ENCODE peak calls at places on chromosome 9, in five cellular contexts. L, A, M, C and O are unnamed samples.

GRCh38 chr9:136975624-136976023 is 1.7 kb upstream of the PTGDS start:
- ATAC-seq in M (no peak), A (peak), C (no peak), L (peak), O (no peak)

GRCh38 chr9:105541838-105542237 is 16.1 kb upstream of the FKTN start:
- ATAC-seq in L (no peak), C (no peak), M (no peak), A (no peak), O (no peak)

GRCh38 chr9:113509463-113509862 is 45.9 kb downstream of the RGS3 start:
- ATAC-seq in A (peak), L (no peak), M (no peak), C (no peak), O (no peak)

GRCh38 chr9:109781541-109782197 is 1.7 kb downstream of the PALM2AKAP2 start:
- ATAC-seq in M (no peak), A (no peak), C (peak), L (peak), O (peak)

GRCh38 chr9:69179037-69179436 is 5.0 kb downstream of the TJP2 start:
- ATAC-seq in A (no peak), C (no peak), L (no peak), M (no peak), O (no peak)

GRCh38 chr9:77779010-77779409 is 130.9 kb upstream of the GNA14 start:
- ATAC-seq in M (no peak), A (no peak), L (no peak), C (no peak), O (no peak)

GRCh38 chr9:115032300-115032699 is 85.7 kb downstream of the TNC start:
- ATAC-seq in M (no peak), L (no peak), C (no peak), A (no peak), O (no peak)

GRCh38 chr9:21413089-21414023 is 4.4 kb downstream of the IFNA8 start:
- ATAC-seq in L (peak), C (no peak), A (peak), M (peak), O (no peak)

GRCh38 chr9:32398207-32398606 is 13.8 kb downstream of the ACO1 start:
- ATAC-seq in C (no peak), A (no peak), L (no peak), M (no peak), O (no peak)

GRCh38 chr9:121529237-121529987 is 29.8 kb upstream of the GGTA1 start:
- ATAC-seq in L (peak), C (peak), M (no peak), A (peak), O (peak)

GRCh38 chr9:91012933-91013841 is 211.6 kb downstream of the SYK start:
- ATAC-seq in A (no peak), L (no peak), M (no peak), C (no peak), O (no peak)

GRCh38 chr9:105662184-105663104 is at the start of gene TAL2:
- ATAC-seq in A (no peak), C (peak), M (no peak), L (no peak), O (no peak)

GRCh38 chr9:33404782-33405362 is 2.5 kb upstream of the AQP7 start:
- ATAC-seq in M (no peak), L (peak), C (no peak), A (peak), O (no peak)

GRCh38 chr9:70832487-70832886 is 288.9 kb downstream of the TRPM3 start:
- ATAC-seq in C (no peak), L (no peak), A (no peak), M (no peak), O (no peak)

GRCh38 chr9:90433398-90433890 is 209.2 kb downstream of the DIRAS2 start:
- ATAC-seq in L (no peak), M (no peak), A (peak), C (no peak), O (no peak)

GRCh38 chr9:121220996-121221671 is 19.5 kb upstream of the RAB14 start:
- ATAC-seq in C (no peak), M (no peak), L (no peak), A (no peak), O (no peak)

GRCh38 chr9:136533775-136534157 is 12.1 kb downstream of the NOTCH1 start:
- ATAC-seq in C (no peak), M (peak), L (no peak), A (peak), O (no peak)

GRCh38 chr9:113131689-113132151 is 19.1 kb upstream of the SLC31A2 start:
- ATAC-seq in A (no peak), L (no peak), C (no peak), M (no peak), O (no peak)

GRCh38 chr9:99216073-99216472 is 5.7 kb downstream of the ALG2 start:
- ATAC-seq in L (no peak), C (no peak), A (no peak), M (no peak), O (no peak)

GRCh38 chr9:7097785-7098420 is 340.1 kb downstream of the KDM4C start:
- ATAC-seq in M (no peak), A (no peak), L (no peak), C (peak), O (no peak)

GRCh38 chr9:121217609-121218292 is 16.1 kb upstream of the RAB14 start:
- ATAC-seq in L (no peak), A (no peak), M (no peak), C (no peak), O (no peak)

GRCh38 chr9:132945186-132946130 is 1.0 kb upstream of the TSC1 start:
- ATAC-seq in L (no peak), C (no peak), M (peak), A (no peak), O (no peak)

GRCh38 chr9:95715911-95716435 is 159.5 kb upstream of the ERCC6L2 start:
- ATAC-seq in A (peak), C (no peak), M (no peak), L (no peak), O (no peak)

GRCh38 chr9:7780261-7780988 is 19.2 kb downstream of the DMAC1 start:
- ATAC-seq in A (no peak), L (peak), M (no peak), C (no peak), O (no peak)

GRCh38 chr9:35669331-35670145 is 4.2 kb upstream of the CA9 start:
- ATAC-seq in C (no peak), M (no peak), A (no peak), L (no peak), O (no peak)

GRCh38 chr9:71921190-71921814 is 9.9 kb downstream of the C9orf85 start:
- ATAC-seq in L (no peak), M (no peak), C (no peak), A (no peak), O (no peak)

GRCh38 chr9:128881627-128881883 is 195 bp downstream of the KYAT1 start:
- ATAC-seq in M (no peak), L (peak), C (peak), A (peak), O (peak)

GRCh38 chr9:76516350-76516749 is 57.4 kb downstream of the GCNT1 start:
- ATAC-seq in A (no peak), C (no peak), L (no peak), M (no peak), O (no peak)

GRCh38 chr9:109037946-109038345 is 24.6 kb upstream of the CTNNAL1 start:
- ATAC-seq in M (no peak), C (no peak), A (no peak), L (no peak), O (no peak)

GRCh38 chr9:88724241-88724805 is 189.3 kb downstream of the NXNL2 start:
- ATAC-seq in C (no peak), M (no peak), A (no peak), L (peak), O (peak)

GRCh38 chr9:101269596-101270324 is 115.0 kb downstream of the BAAT start:
- ATAC-seq in M (no peak), L (no peak), A (no peak), C (no peak), O (no peak)

GRCh38 chr9:38251036-38251335 is 141.5 kb upstream of the ALDH1B1 start:
- ATAC-seq in A (no peak), L (no peak), M (no peak), C (no peak), O (no peak)
- H3K27ac ChIP-seq in A (no peak), L (no peak), M (no peak), C (no peak), O (no peak)

GRCh38 chr9:119368681-119369581 is at the start of gene BRINP1:
- ATAC-seq in A (peak), L (peak), M (no peak), C (no peak), O (no peak)

GRCh38 chr9:119369670-119370366 is 583 bp upstream of the BRINP1 start:
- ATAC-seq in M (no peak), C (no peak), A (no peak), L (peak), O (no peak)

GRCh38 chr9:119370816-119371215 is 1.6 kb upstream of the BRINP1 start:
- ATAC-seq in L (no peak), C (no peak), M (no peak), A (peak), O (no peak)

GRCh38 chr9:119375892-119376291 is 6.7 kb upstream of the BRINP1 start:
- ATAC-seq in C (no peak), L (no peak), M (no peak), A (no peak), O (no peak)

GRCh38 chr9:119372951-119373350 is 3.7 kb upstream of the BRINP1 start:
- ATAC-seq in M (no peak), C (no peak), A (no peak), L (no peak), O (no peak)
- H3K4me3 ChIP-seq in M (no peak), C (no peak), A (no peak), L (no peak), O (no peak)

DNA sequence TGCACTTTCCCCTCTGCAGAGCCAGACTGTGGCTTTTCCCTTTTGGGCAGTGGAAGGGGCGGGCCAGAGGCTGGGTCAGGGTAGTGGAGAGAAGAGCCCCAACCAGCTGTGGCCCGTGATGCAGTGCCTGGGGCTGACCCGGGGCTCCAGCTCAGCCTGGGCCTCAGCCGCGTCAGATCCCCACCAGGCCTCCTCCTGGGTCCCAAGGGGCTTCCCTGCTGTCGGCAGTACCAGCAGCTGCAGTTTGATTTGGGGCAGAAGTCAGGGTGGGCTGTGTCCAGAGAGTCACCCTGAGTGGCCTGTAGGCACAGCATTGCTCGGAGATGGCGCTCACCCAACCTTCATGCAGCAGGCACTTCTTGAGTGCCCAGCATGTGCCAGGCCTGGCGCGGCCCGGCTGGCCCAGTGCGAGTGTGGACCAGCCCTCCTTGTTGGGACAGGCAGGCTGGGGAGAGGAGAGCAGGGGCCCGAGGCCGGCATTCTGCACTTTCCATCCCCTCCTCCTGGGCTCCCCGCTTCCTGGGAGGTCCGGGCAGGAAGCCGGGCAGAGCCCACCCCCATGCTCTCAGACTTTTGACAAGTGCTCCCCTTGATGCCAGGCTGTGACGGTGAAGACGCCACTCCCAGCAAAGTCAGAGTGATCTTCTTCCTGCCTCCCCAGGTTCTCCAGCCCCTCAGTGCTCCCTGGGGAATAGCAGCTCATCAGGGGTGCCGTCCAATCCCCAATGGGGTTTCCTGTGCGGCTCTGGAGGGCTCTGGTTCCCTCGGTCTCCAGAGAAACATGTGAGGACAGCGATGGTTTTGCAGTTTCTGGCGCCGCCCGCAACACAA is 88.3 kb upstream of the COL5A1 start:
- ATAC-seq in M (no peak), C (no peak), A (no peak), L (no peak), O (no peak)
- H3K27ac ChIP-seq in M (no peak), C (no peak), A (no peak), L (no peak), O (no peak)

DNA sequence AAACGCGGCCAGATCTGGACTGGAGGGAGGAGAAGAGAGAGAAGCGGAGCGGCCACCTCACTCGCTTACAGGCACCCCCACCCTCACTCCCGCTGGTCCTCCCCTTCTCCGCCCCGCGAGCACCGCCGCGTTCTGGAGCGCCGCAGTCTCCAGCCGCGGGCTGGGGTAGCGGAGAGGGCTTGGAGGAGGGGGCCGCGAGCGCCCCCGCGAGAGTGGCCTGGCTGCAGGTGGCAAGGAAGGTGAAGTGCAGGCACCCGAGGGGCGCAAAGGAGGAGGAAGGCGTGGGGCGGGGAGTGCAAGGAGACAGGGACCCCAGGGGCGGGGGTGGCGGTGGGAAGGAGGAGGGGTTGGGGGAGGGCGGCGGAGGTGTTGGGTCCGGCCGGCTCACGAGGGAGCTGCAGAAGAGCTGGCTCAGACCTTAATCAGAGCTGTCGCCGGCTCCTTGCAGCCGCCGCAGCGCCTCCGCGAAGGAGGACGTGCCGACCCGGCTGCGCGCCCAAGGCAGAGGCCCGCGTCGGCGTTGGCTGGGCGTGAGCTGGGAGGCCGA is at the start of gene DMRT3:
- ATAC-seq in A (peak), M (no peak), C (no peak), L (no peak), O (no peak)
- H3K4me3 ChIP-seq in A (no peak), M (no peak), C (peak), L (no peak), O (no peak)

DNA sequence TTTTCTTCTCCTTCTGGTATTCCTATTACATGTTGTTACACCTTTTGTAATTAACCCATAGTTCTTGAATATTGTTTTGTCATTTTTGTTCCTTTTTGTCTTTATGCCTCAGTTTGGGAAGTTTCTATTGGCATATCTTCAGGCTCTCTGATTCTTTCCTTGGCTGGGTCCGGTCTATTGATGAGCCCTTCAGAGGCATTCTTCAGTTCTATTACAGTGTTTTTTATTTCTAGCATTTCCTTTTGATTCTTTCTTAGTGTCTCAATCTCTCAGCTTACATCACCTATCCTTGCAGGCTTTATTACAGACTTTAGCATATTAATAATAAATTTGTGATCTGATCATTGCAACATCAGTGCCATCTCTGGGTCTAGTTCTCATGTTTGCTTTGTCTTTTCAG is 33.8 kb downstream of the PHF2 start:
- ATAC-seq in M (no peak), L (no peak), A (no peak), C (no peak), O (no peak)
- H3K27ac ChIP-seq in M (no peak), L (no peak), A (no peak), C (no peak), O (no peak)

DNA sequence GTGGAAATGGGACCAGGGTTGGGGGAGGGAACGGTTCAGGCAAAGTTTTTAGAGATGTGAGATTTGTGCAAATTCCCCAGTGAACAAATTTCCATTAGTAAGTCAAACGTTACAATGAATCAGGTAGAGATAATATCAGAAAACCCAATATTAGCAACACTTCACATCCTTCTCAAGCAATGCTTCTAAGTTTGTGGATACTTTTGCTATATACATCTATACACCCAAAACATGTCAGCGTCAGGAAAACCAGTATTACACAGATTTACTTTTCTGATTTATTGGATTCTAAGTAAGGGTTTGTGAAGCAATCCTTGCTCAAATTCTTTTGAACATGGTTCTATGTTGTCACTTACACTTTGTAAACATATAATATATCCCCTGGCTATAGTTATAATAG is 6.5 kb downstream of the ALDH1A1 start:
- ATAC-seq in L (no peak), M (no peak), A (no peak), C (no peak), O (no peak)
- H3K4me3 ChIP-seq in L (no peak), M (no peak), A (no peak), C (no peak), O (no peak)